ENCODE peak calls at places on chromosomes 12 and 14, in seven cellular contexts. One of them, this sample, is unnamed.

GRCh38 chr12:23186950-23187349 is 562.0 kb downstream of the ETNK1 start:
- DNase-seq in spleen: no peak
- DNase-seq in GM23338: no peak
- DNase-seq in HCT116: no peak
- DNase-seq in upper lobe of left lung: no peak
- DNase-seq in sigmoid colon: no peak
- DNase-seq in endothelial cell of umbilical vein: no peak
- DNase-seq in this sample: no peak

GRCh38 chr14:22583994-22584393 is 5.0 kb downstream of the DAD1 start:
- DNase-seq in spleen: no peak
- DNase-seq in GM23338: no peak
- DNase-seq in HCT116: no peak
- DNase-seq in upper lobe of left lung: no peak
- DNase-seq in sigmoid colon: no peak
- DNase-seq in endothelial cell of umbilical vein: no peak
- DNase-seq in this sample: no peak

GRCh38 chr12:131202592-131203378 is 249.1 kb downstream of the ADGRD1 start:
- DNase-seq in spleen: peak
- DNase-seq in GM23338: no peak
- DNase-seq in HCT116: no peak
- DNase-seq in upper lobe of left lung: peak
- DNase-seq in sigmoid colon: no peak
- DNase-seq in endothelial cell of umbilical vein: no peak
- DNase-seq in this sample: no peak

GRCh38 chr14:47208434-47208833 is 467.0 kb downstream of the MDGA2 start:
- DNase-seq in spleen: no peak
- DNase-seq in GM23338: peak
- DNase-seq in HCT116: no peak
- DNase-seq in upper lobe of left lung: no peak
- DNase-seq in sigmoid colon: no peak
- DNase-seq in endothelial cell of umbilical vein: peak
- DNase-seq in this sample: no peak

GRCh38 chr14:89911018-89911919 is 43.3 kb downstream of the EFCAB11 start:
- DNase-seq in spleen: no peak
- DNase-seq in GM23338: peak
- DNase-seq in HCT116: no peak
- DNase-seq in upper lobe of left lung: no peak
- DNase-seq in sigmoid colon: no peak
- DNase-seq in endothelial cell of umbilical vein: peak
- DNase-seq in this sample: peak

GRCh38 chr12:53231859-53232640 is at the start of gene RARG:
- DNase-seq in spleen: peak
- DNase-seq in GM23338: peak
- DNase-seq in HCT116: no peak
- DNase-seq in upper lobe of left lung: peak
- DNase-seq in sigmoid colon: peak
- DNase-seq in endothelial cell of umbilical vein: no peak
- DNase-seq in this sample: peak

GRCh38 chr14:60630129-60630528 is 19.1 kb downstream of the SIX1 start:
- DNase-seq in spleen: no peak
- DNase-seq in GM23338: no peak
- DNase-seq in HCT116: no peak
- DNase-seq in upper lobe of left lung: no peak
- DNase-seq in sigmoid colon: no peak
- DNase-seq in endothelial cell of umbilical vein: no peak
- DNase-seq in this sample: no peak

GRCh38 chr12:68904351-68904982 is 28.5 kb downstream of the CPM start:
- DNase-seq in spleen: no peak
- DNase-seq in GM23338: no peak
- DNase-seq in HCT116: no peak
- DNase-seq in upper lobe of left lung: no peak
- DNase-seq in sigmoid colon: no peak
- DNase-seq in endothelial cell of umbilical vein: no peak
- DNase-seq in this sample: no peak

GRCh38 chr12:103773109-103773905 is 67.7 kb downstream of the NT5DC3 start:
- DNase-seq in spleen: no peak
- DNase-seq in GM23338: no peak
- DNase-seq in HCT116: no peak
- DNase-seq in upper lobe of left lung: no peak
- DNase-seq in sigmoid colon: peak
- DNase-seq in endothelial cell of umbilical vein: no peak
- DNase-seq in this sample: no peak

GRCh38 chr12:5580911-5581488 is 149.1 kb downstream of the NTF3 start:
- DNase-seq in spleen: no peak
- DNase-seq in GM23338: no peak
- DNase-seq in HCT116: no peak
- DNase-seq in upper lobe of left lung: no peak
- DNase-seq in sigmoid colon: no peak
- DNase-seq in endothelial cell of umbilical vein: no peak
- DNase-seq in this sample: no peak

GRCh38 chr14:100827140-100827517 is 1.2 kb downstream of the MEG3 start:
- DNase-seq in spleen: no peak
- DNase-seq in GM23338: no peak
- DNase-seq in HCT116: no peak
- DNase-seq in upper lobe of left lung: no peak
- DNase-seq in sigmoid colon: no peak
- DNase-seq in endothelial cell of umbilical vein: peak
- DNase-seq in this sample: no peak

GRCh38 chr12:103915306-103915705 is 14.9 kb upstream of the HSP90B1 start:
- DNase-seq in spleen: no peak
- DNase-seq in GM23338: no peak
- DNase-seq in HCT116: no peak
- DNase-seq in upper lobe of left lung: no peak
- DNase-seq in sigmoid colon: no peak
- DNase-seq in endothelial cell of umbilical vein: no peak
- DNase-seq in this sample: no peak

GRCh38 chr14:82710257-82710841 is 1176.7 kb upstream of the SEL1L start:
- DNase-seq in spleen: no peak
- DNase-seq in GM23338: peak
- DNase-seq in HCT116: peak
- DNase-seq in upper lobe of left lung: no peak
- DNase-seq in sigmoid colon: no peak
- DNase-seq in endothelial cell of umbilical vein: peak
- DNase-seq in this sample: peak

GRCh38 chr14:73209943-73210342 is 27.4 kb upstream of the PAPLN start:
- DNase-seq in spleen: no peak
- DNase-seq in GM23338: no peak
- DNase-seq in HCT116: no peak
- DNase-seq in upper lobe of left lung: no peak
- DNase-seq in sigmoid colon: no peak
- DNase-seq in endothelial cell of umbilical vein: peak
- DNase-seq in this sample: no peak

GRCh38 chr12:68031881-68032739 is 42.9 kb downstream of the IFNG-AS1 start:
- DNase-seq in spleen: no peak
- DNase-seq in GM23338: no peak
- DNase-seq in HCT116: no peak
- DNase-seq in upper lobe of left lung: no peak
- DNase-seq in sigmoid colon: no peak
- DNase-seq in endothelial cell of umbilical vein: no peak
- DNase-seq in this sample: no peak

GRCh38 chr12:56590237-56590830 is 39.8 kb downstream of the BAZ2A start:
- DNase-seq in spleen: no peak
- DNase-seq in GM23338: peak
- DNase-seq in HCT116: no peak
- DNase-seq in upper lobe of left lung: no peak
- DNase-seq in sigmoid colon: no peak
- DNase-seq in endothelial cell of umbilical vein: no peak
- DNase-seq in this sample: no peak

GRCh38 chr14:103347091-103347815 is 13.2 kb downstream of the EIF5 start:
- DNase-seq in spleen: no peak
- DNase-seq in GM23338: peak
- DNase-seq in HCT116: no peak
- DNase-seq in upper lobe of left lung: no peak
- DNase-seq in sigmoid colon: no peak
- DNase-seq in endothelial cell of umbilical vein: no peak
- DNase-seq in this sample: no peak
- TF ChIP-seq POLR2AphosphoS5 in spleen: peak
- TF ChIP-seq POLR2AphosphoS5 in GM23338: no peak
- TF ChIP-seq POLR2AphosphoS5 in HCT116: no peak
- TF ChIP-seq POLR2AphosphoS5 in upper lobe of left lung: no peak
- TF ChIP-seq POLR2AphosphoS5 in sigmoid colon: no peak
- TF ChIP-seq POLR2AphosphoS5 in endothelial cell of umbilical vein: no peak
- TF ChIP-seq POLR2AphosphoS5 in this sample: no peak

GRCh38 chr14:26808407-26808806 is 210.6 kb upstream of the NOVA1 start:
- DNase-seq in spleen: no peak
- DNase-seq in GM23338: no peak
- DNase-seq in HCT116: no peak
- DNase-seq in upper lobe of left lung: no peak
- DNase-seq in sigmoid colon: no peak
- DNase-seq in endothelial cell of umbilical vein: peak
- DNase-seq in this sample: no peak

DNA sequence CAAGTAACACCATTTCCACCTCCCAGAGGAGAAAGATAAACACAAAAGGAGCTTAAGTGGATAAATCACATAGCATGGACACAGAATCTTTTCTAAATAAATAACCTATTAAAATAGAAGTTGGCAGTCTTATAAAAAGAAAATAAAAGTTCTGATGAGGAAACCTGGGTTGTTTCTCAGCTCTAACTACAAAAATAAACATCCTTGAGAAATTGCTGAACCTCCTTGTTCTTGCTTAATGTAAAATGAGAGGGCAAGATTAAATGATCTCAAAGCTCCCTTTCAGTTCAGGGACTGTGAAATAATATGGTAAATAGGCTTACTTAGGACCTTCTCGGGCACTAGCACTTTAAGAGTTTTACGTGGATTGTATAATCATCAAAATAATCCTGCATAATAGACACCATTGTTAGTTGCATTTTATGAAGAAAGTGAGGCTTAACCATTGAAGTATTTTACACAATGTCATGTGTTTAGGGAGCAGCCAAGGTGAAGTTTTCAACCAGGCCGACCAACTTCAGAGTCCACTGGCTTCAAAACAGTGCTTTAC is 214.0 kb upstream of the NOVA1 start:
- DNase-seq in spleen: no peak
- DNase-seq in GM23338: no peak
- DNase-seq in HCT116: no peak
- DNase-seq in upper lobe of left lung: no peak
- DNase-seq in sigmoid colon: no peak
- DNase-seq in endothelial cell of umbilical vein: no peak
- DNase-seq in this sample: no peak
- H3K27ac ChIP-seq in spleen: no peak
- H3K27ac ChIP-seq in GM23338: no peak
- H3K27ac ChIP-seq in HCT116: no peak
- H3K27ac ChIP-seq in upper lobe of left lung: no peak
- H3K27ac ChIP-seq in sigmoid colon: no peak
- H3K27ac ChIP-seq in endothelial cell of umbilical vein: no peak
- H3K27ac ChIP-seq in this sample: no peak

GRCh38 chr14:103535081-103535890 is 6.3 kb downstream of the TRMT61A start:
- DNase-seq in spleen: no peak
- DNase-seq in GM23338: no peak
- DNase-seq in HCT116: no peak
- DNase-seq in upper lobe of left lung: peak
- DNase-seq in sigmoid colon: peak
- DNase-seq in endothelial cell of umbilical vein: no peak
- DNase-seq in this sample: no peak
- TF ChIP-seq POLR2AphosphoS5 in spleen: no peak
- TF ChIP-seq POLR2AphosphoS5 in GM23338: no peak
- TF ChIP-seq POLR2AphosphoS5 in HCT116: no peak
- TF ChIP-seq POLR2AphosphoS5 in upper lobe of left lung: no peak
- TF ChIP-seq POLR2AphosphoS5 in sigmoid colon: no peak
- TF ChIP-seq POLR2AphosphoS5 in endothelial cell of umbilical vein: no peak
- TF ChIP-seq POLR2AphosphoS5 in this sample: no peak

GRCh38 chr12:57744777-57745484 is at the start of gene TSPAN31:
- DNase-seq in spleen: peak
- DNase-seq in GM23338: peak
- DNase-seq in HCT116: peak
- DNase-seq in upper lobe of left lung: no peak
- DNase-seq in sigmoid colon: peak
- DNase-seq in endothelial cell of umbilical vein: peak
- DNase-seq in this sample: peak

GRCh38 chr12:57745485-57745881 is 644 bp downstream of the TSPAN31 start:
- DNase-seq in spleen: peak
- DNase-seq in GM23338: no peak
- DNase-seq in HCT116: no peak
- DNase-seq in upper lobe of left lung: no peak
- DNase-seq in sigmoid colon: peak
- DNase-seq in endothelial cell of umbilical vein: no peak
- DNase-seq in this sample: no peak

GRCh38 chr12:57743769-57744168 is 1.1 kb upstream of the TSPAN31 start:
- DNase-seq in spleen: no peak
- DNase-seq in GM23338: no peak
- DNase-seq in HCT116: no peak
- DNase-seq in upper lobe of left lung: no peak
- DNase-seq in sigmoid colon: no peak
- DNase-seq in endothelial cell of umbilical vein: no peak
- DNase-seq in this sample: no peak

GRCh38 chr12:57746025-57746424 is 1.2 kb downstream of the TSPAN31 start:
- DNase-seq in spleen: no peak
- DNase-seq in GM23338: no peak
- DNase-seq in HCT116: no peak
- DNase-seq in upper lobe of left lung: no peak
- DNase-seq in sigmoid colon: no peak
- DNase-seq in endothelial cell of umbilical vein: no peak
- DNase-seq in this sample: no peak

GRCh38 chr12:57744194-57744776 is 554 bp upstream of the TSPAN31 start:
- DNase-seq in spleen: peak
- DNase-seq in GM23338: no peak
- DNase-seq in HCT116: peak
- DNase-seq in upper lobe of left lung: peak
- DNase-seq in sigmoid colon: peak
- DNase-seq in endothelial cell of umbilical vein: no peak
- DNase-seq in this sample: peak
- H3K27ac ChIP-seq in spleen: peak
- H3K27ac ChIP-seq in GM23338: peak
- H3K27ac ChIP-seq in HCT116: peak
- H3K27ac ChIP-seq in upper lobe of left lung: peak
- H3K27ac ChIP-seq in sigmoid colon: peak
- H3K27ac ChIP-seq in endothelial cell of umbilical vein: peak
- H3K27ac ChIP-seq in this sample: peak

GRCh38 chr14:68547305-68548193 is 245.3 kb downstream of the ZFP36L1 start:
- DNase-seq in spleen: no peak
- DNase-seq in GM23338: no peak
- DNase-seq in HCT116: peak
- DNase-seq in upper lobe of left lung: no peak
- DNase-seq in sigmoid colon: peak
- DNase-seq in endothelial cell of umbilical vein: no peak
- DNase-seq in this sample: peak
- TF ChIP-seq POLR2AphosphoS5 in spleen: peak
- TF ChIP-seq POLR2AphosphoS5 in GM23338: no peak
- TF ChIP-seq POLR2AphosphoS5 in HCT116: peak
- TF ChIP-seq POLR2AphosphoS5 in upper lobe of left lung: no peak
- TF ChIP-seq POLR2AphosphoS5 in sigmoid colon: peak
- TF ChIP-seq POLR2AphosphoS5 in endothelial cell of umbilical vein: peak
- TF ChIP-seq POLR2AphosphoS5 in this sample: peak

This sample was measured in stomach.